ENCODE peak calls at places on chromosomes 16 and 17, in six cellular contexts. One of them, this sample, is unnamed.

GRCh38 chr17:28252436-28252835 is 66.6 kb upstream of the TMEM97 start:
- DNase-seq in stomach: no peak
- DNase-seq in fibroblast of lung: peak; percentile 39
- DNase-seq in heart left ventricle: no peak
- DNase-seq in tibial artery: no peak
- DNase-seq in trophoblast cell: peak; percentile 50
- DNase-seq in this sample: no peak

GRCh38 chr17:57674894-57675293 is 70.2 kb downstream of the CCDC182 start:
- DNase-seq in trophoblast cell: no peak
- DNase-seq in heart left ventricle: no peak
- DNase-seq in tibial artery: no peak
- DNase-seq in stomach: no peak
- DNase-seq in fibroblast of lung: no peak
- DNase-seq in this sample: peak; percentile 63

GRCh38 chr16:89037261-89038152 is 56.1 kb upstream of the ACSF3 start:
- DNase-seq in fibroblast of lung: peak; percentile 20
- DNase-seq in tibial artery: no peak
- DNase-seq in trophoblast cell: peak; percentile 49
- DNase-seq in stomach: no peak
- DNase-seq in heart left ventricle: peak; percentile 45
- DNase-seq in this sample: no peak

GRCh38 chr17:35294756-35295155 is 51.9 kb downstream of the SLFN5 start:
- DNase-seq in heart left ventricle: no peak
- DNase-seq in fibroblast of lung: peak; percentile 60
- DNase-seq in stomach: no peak
- DNase-seq in trophoblast cell: no peak
- DNase-seq in tibial artery: no peak
- DNase-seq in this sample: no peak

GRCh38 chr17:49292901-49293300 is 62.3 kb upstream of the PHOSPHO1 start:
- DNase-seq in trophoblast cell: no peak
- DNase-seq in stomach: no peak
- DNase-seq in fibroblast of lung: no peak
- DNase-seq in heart left ventricle: no peak
- DNase-seq in tibial artery: no peak
- DNase-seq in this sample: no peak

GRCh38 chr16:79723583-79724168 is 123.1 kb upstream of the MAF start:
- DNase-seq in stomach: peak; percentile 82
- DNase-seq in tibial artery: no peak
- DNase-seq in trophoblast cell: no peak
- DNase-seq in heart left ventricle: no peak
- DNase-seq in fibroblast of lung: no peak
- DNase-seq in this sample: no peak

GRCh38 chr17:41061969-41062368 is 2.1 kb upstream of the KRTAP2-3 start:
- DNase-seq in fibroblast of lung: peak; percentile 47
- DNase-seq in tibial artery: no peak
- DNase-seq in stomach: no peak
- DNase-seq in heart left ventricle: no peak
- DNase-seq in trophoblast cell: peak; percentile 51
- DNase-seq in this sample: no peak

GRCh38 chr17:59004338-59005111 is 102.2 kb downstream of the TRIM37 start:
- DNase-seq in trophoblast cell: peak; percentile 90
- DNase-seq in stomach: peak; percentile 67
- DNase-seq in tibial artery: peak; percentile 63
- DNase-seq in fibroblast of lung: peak; percentile 71
- DNase-seq in heart left ventricle: peak; percentile 39
- DNase-seq in this sample: peak; percentile 78

GRCh38 chr17:65564793-65565192 is 3.3 kb upstream of the AXIN2 start:
- DNase-seq in fibroblast of lung: peak; percentile 54
- DNase-seq in heart left ventricle: peak; percentile 72
- DNase-seq in tibial artery: peak; percentile 36
- DNase-seq in trophoblast cell: no peak
- DNase-seq in stomach: peak; percentile 55
- DNase-seq in this sample: no peak

GRCh38 chr17:5785867-5786509 is 201.7 kb upstream of the NLRP1 start:
- DNase-seq in fibroblast of lung: no peak
- DNase-seq in heart left ventricle: no peak
- DNase-seq in stomach: no peak
- DNase-seq in trophoblast cell: peak; percentile 75
- DNase-seq in tibial artery: no peak
- DNase-seq in this sample: no peak

GRCh38 chr17:49691086-49691676 is 13.3 kb upstream of the SPOP start:
- DNase-seq in trophoblast cell: peak; percentile 95
- DNase-seq in heart left ventricle: peak; percentile 82
- DNase-seq in stomach: no peak
- DNase-seq in tibial artery: peak; percentile 81
- DNase-seq in fibroblast of lung: no peak
- DNase-seq in this sample: peak; percentile 52

DNA sequence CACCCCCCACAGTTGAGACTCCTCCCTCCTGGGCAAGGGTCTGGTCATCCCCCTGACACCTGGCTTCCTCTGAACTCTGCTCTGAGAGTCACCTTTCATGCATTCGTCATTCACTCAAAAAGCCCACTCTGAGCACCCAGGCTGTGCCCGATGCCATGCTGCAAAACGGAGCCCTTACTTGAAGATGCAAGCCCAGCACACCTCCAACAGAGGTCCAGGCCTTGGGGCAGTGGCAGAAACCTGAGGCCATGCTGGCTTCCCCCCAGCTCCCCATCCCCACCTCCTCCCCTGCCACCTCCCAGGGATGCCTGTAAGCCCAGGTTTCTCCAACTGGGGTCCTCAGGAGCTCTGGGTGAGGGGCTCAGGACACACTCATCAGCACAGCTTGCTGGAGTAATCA is 67.7 kb upstream of the TNRC6C start:
- DNase-seq in trophoblast cell: no peak
- DNase-seq in tibial artery: no peak
- DNase-seq in fibroblast of lung: no peak
- DNase-seq in stomach: no peak
- DNase-seq in heart left ventricle: no peak
- DNase-seq in this sample: no peak
- H3K36me3 ChIP-seq in trophoblast cell: no peaks in the 10 kb centered on the region
- H3K36me3 ChIP-seq in tibial artery: no peaks in the 10 kb centered on the region
- H3K36me3 ChIP-seq in fibroblast of lung: no peaks in the 10 kb centered on the region
- H3K36me3 ChIP-seq in stomach: no peaks in the 10 kb centered on the region
- H3K36me3 ChIP-seq in heart left ventricle: no peaks in the 10 kb centered on the region
- H3K36me3 ChIP-seq in this sample: no peaks in the 10 kb centered on the region

DNA sequence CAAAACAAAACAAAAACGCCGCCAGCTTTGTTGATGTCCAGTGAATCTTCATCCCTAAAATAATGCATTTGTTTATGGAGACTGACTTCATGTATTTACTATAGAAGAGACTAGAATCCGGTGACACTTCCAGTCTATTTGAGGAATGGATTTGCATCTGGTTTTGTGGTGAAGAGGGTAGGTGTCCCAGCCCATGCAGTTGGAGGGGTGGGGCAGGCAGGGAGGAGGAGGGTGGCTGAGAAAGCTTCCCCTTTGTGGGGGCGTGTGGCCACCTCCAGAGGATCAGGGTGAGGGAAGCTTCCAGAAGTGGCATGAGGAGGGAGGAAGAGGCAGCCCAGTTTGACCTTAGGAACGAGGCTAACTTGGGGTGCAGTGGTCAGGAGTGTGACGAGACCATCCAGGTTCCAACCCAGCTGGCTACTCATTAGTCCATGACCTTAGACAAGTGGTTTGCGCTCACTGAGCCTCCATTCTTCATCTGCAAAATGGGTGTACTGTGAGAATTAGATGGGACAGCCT is 69.5 kb downstream of the CMIP start:
- DNase-seq in fibroblast of lung: no peak
- DNase-seq in tibial artery: no peak
- DNase-seq in stomach: no peak
- DNase-seq in trophoblast cell: no peak
- DNase-seq in heart left ventricle: no peak
- DNase-seq in this sample: no peak
- H3K36me3 ChIP-seq in fibroblast of lung: no peaks in the 10 kb centered on the region
- H3K36me3 ChIP-seq in tibial artery: no peaks in the 10 kb centered on the region
- H3K36me3 ChIP-seq in stomach: no peaks in the 10 kb centered on the region
- H3K36me3 ChIP-seq in trophoblast cell: peaks cover 15% of the 10 kb centered on the region
- H3K36me3 ChIP-seq in heart left ventricle: no peaks in the 10 kb centered on the region
- H3K36me3 ChIP-seq in this sample: no peaks in the 10 kb centered on the region

GRCh38 chr17:76104140-76104895 is 731 bp upstream of the EXOC7 start:
- DNase-seq in stomach: no peak
- DNase-seq in fibroblast of lung: no peak
- DNase-seq in heart left ventricle: no peak
- DNase-seq in trophoblast cell: no peak
- DNase-seq in tibial artery: no peak
- DNase-seq in this sample: no peak

GRCh38 chr17:76104896-76105231 is 1.3 kb upstream of the EXOC7 start:
- DNase-seq in tibial artery: no peak
- DNase-seq in fibroblast of lung: no peak
- DNase-seq in trophoblast cell: no peak
- DNase-seq in stomach: no peak
- DNase-seq in heart left ventricle: no peak
- DNase-seq in this sample: no peak

GRCh38 chr17:76103274-76104139 is at the start of gene EXOC7:
- DNase-seq in stomach: peak; percentile 94
- DNase-seq in heart left ventricle: peak; percentile 92
- DNase-seq in fibroblast of lung: peak; percentile 90
- DNase-seq in trophoblast cell: peak; percentile 99
- DNase-seq in tibial artery: peak; percentile 89
- DNase-seq in this sample: peak; percentile 94

GRCh38 chr17:76107507-76107906 is 3.9 kb upstream of the EXOC7 start:
- DNase-seq in heart left ventricle: no peak
- DNase-seq in fibroblast of lung: peak; percentile 15
- DNase-seq in tibial artery: no peak
- DNase-seq in stomach: no peak
- DNase-seq in trophoblast cell: peak; percentile 40
- DNase-seq in this sample: no peak

DNA sequence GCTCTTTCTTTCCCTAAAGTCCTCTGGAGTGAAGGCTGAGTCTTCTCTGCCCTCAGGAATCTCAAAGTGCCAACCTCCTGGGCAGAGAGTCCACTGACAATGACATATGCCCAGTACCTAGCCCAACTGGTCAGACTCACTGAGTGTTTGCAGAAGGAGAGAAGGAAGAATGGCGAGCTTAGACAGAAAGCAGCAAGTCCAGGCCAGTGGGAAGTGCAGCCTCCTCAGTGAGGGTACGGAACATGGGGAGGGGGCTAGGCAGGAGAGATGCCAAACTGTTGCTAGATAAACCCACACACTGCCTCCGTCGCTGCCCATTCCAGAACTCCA is 678 bp downstream of the EXOC7 start:
- DNase-seq in fibroblast of lung: no peak
- DNase-seq in stomach: no peak
- DNase-seq in heart left ventricle: no peak
- DNase-seq in tibial artery: no peak
- DNase-seq in trophoblast cell: no peak
- DNase-seq in this sample: no peak
- H3K36me3 ChIP-seq in fibroblast of lung: peaks cover 5% of the 10 kb centered on the region
- H3K36me3 ChIP-seq in stomach: peaks cover 30% of the 10 kb centered on the region
- H3K36me3 ChIP-seq in heart left ventricle: no peaks in the 10 kb centered on the region
- H3K36me3 ChIP-seq in tibial artery: peaks cover 30% of the 10 kb centered on the region
- H3K36me3 ChIP-seq in trophoblast cell: peaks cover 17% of the 10 kb centered on the region
- H3K36me3 ChIP-seq in this sample: peaks cover 26% of the 10 kb centered on the region

GRCh38 chr17:77468897-77469296 is 328.1 kb downstream of the SEC14L1 start:
- DNase-seq in stomach: no peak
- DNase-seq in heart left ventricle: no peak
- DNase-seq in fibroblast of lung: no peak
- DNase-seq in trophoblast cell: no peak
- DNase-seq in tibial artery: no peak
- DNase-seq in this sample: no peak

GRCh38 chr17:77470800-77471733 is 330.3 kb downstream of the SEC14L1 start:
- DNase-seq in tibial artery: no peak
- DNase-seq in fibroblast of lung: peak; percentile 54
- DNase-seq in trophoblast cell: no peak
- DNase-seq in heart left ventricle: peak; percentile 82
- DNase-seq in stomach: no peak
- DNase-seq in this sample: no peak

GRCh38 chr17:77471984-77472836 is 331.4 kb downstream of the SEC14L1 start:
- DNase-seq in stomach: peak; percentile 56
- DNase-seq in fibroblast of lung: peak; percentile 90
- DNase-seq in heart left ventricle: no peak
- DNase-seq in trophoblast cell: no peak
- DNase-seq in tibial artery: no peak
- DNase-seq in this sample: no peak

GRCh38 chr17:77472837-77473214 is 332.1 kb downstream of the SEC14L1 start:
- DNase-seq in trophoblast cell: no peak
- DNase-seq in stomach: no peak
- DNase-seq in tibial artery: no peak
- DNase-seq in heart left ventricle: no peak
- DNase-seq in fibroblast of lung: no peak
- DNase-seq in this sample: no peak

DNA sequence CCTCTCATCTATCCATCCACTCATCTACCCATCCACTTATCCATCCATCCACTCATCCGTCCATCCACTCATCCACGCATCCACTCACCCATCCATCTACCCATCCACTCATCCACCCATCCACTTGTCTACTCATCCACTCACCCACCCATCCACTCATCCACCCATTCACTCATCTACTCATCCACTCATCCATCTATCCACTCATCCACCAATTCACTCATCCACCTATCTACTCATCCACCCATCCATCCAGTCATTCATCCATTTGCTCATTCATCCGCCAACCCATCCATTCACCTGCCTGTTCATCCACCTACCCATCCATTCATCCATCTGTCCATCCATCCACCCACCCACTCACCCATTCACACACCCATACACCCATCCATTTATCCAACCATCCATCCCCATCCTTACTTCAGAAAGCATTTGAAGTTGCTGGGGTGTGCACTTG is 329.6 kb downstream of the SEC14L1 start:
- DNase-seq in stomach: no peak
- DNase-seq in tibial artery: no peak
- DNase-seq in fibroblast of lung: no peak
- DNase-seq in heart left ventricle: no peak
- DNase-seq in trophoblast cell: no peak
- DNase-seq in this sample: no peak
- H3K36me3 ChIP-seq in stomach: no peaks in the 10 kb centered on the region
- H3K36me3 ChIP-seq in tibial artery: no peaks in the 10 kb centered on the region
- H3K36me3 ChIP-seq in fibroblast of lung: peaks cover 7% of the 10 kb centered on the region
- H3K36me3 ChIP-seq in heart left ventricle: no peaks in the 10 kb centered on the region
- H3K36me3 ChIP-seq in trophoblast cell: peaks cover 4% of the 10 kb centered on the region
- H3K36me3 ChIP-seq in this sample: no peaks in the 10 kb centered on the region

DNA sequence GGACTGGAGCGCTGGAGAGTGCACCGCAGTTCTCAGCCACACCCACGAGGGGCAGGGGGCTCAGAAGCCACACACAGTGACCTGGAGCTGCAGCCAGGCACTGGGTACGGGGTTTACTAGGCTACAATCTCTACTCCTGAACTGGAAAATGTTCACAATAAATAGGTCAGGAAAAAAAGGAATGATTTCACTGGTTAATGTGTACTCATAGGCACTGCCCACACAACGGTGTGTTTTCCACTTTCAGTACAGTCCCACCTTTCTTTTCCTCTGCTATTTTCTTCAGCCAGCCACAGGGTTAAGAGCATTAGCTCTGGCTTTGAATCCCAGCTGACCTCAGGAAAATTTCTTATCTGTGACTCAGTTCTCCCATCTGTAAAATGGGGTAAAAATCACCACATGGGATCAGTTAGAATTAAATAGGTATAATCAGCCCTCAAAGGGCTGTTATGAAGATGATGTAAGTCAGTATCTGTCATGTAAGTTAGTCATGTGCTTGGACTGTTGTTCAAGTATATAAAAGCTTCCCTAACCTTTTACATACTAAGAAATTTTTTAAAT is 35.7 kb downstream of the ZCCHC14 start:
- DNase-seq in trophoblast cell: no peak
- DNase-seq in tibial artery: no peak
- DNase-seq in fibroblast of lung: peak; percentile 63
- DNase-seq in stomach: no peak
- DNase-seq in heart left ventricle: no peak
- DNase-seq in this sample: no peak
- H3K36me3 ChIP-seq in trophoblast cell: peaks cover 9% of the 10 kb centered on the region
- H3K36me3 ChIP-seq in tibial artery: peaks cover 46% of the 10 kb centered on the region
- H3K36me3 ChIP-seq in fibroblast of lung: peaks cover 14% of the 10 kb centered on the region
- H3K36me3 ChIP-seq in stomach: peaks cover 16% of the 10 kb centered on the region
- H3K36me3 ChIP-seq in heart left ventricle: no peaks in the 10 kb centered on the region
- H3K36me3 ChIP-seq in this sample: peaks cover 55% of the 10 kb centered on the region